ENCODE peak calls at places on chromosomes 2 and 18, in eight cellular contexts. P, E, Y, O, D, Q, G and B are unnamed samples.

GRCh38 chr2:79935771-79936657 is 368.5 kb downstream of the LRRTM1 start:
- DNase-seq in P (no peak), E (peak; percentile 74), Y (peak; percentile 0), O (no peak), D (no peak), Q (peak; percentile 49), G (peak; percentile 47), B (no peak)

GRCh38 chr2:11775384-11775783 is 29.0 kb downstream of the LPIN1 start:
- DNase-seq in P (no peak), E (no peak), Y (no peak), O (peak; percentile 44), D (no peak), Q (no peak), G (no peak), B (no peak)

GRCh38 chr2:195898505-195898904 is 170.1 kb downstream of the DNAH7 start:
- DNase-seq in P (no peak), E (peak; percentile 95), Y (no peak), O (no peak), D (peak; percentile 81), Q (peak; percentile 23), G (no peak), B (peak; percentile 86)

GRCh38 chr2:70686577-70687460 is 81.2 kb downstream of the ADD2 start:
- DNase-seq in P (no peak), E (peak; percentile 60), Y (no peak), O (no peak), D (no peak), Q (no peak), G (peak; percentile 8), B (peak; percentile 27)

GRCh38 chr2:172090044-172090946 is 5.0 kb downstream of the DLX1 start:
- DNase-seq in P (no peak), E (no peak), Y (no peak), O (no peak), D (no peak), Q (no peak), G (peak; percentile 40), B (no peak)

GRCh38 chr2:170932166-170932565 is 3.1 kb downstream of the GORASP2 start:
- DNase-seq in P (no peak), E (no peak), Y (no peak), O (no peak), D (no peak), Q (no peak), G (no peak), B (no peak)

GRCh38 chr2:172701250-172701649 is 34.4 kb upstream of the RAPGEF4 start:
- DNase-seq in P (no peak), E (peak; percentile 43), Y (no peak), O (no peak), D (no peak), Q (no peak), G (no peak), B (no peak)

GRCh38 chr2:23912054-23912453 is 14.9 kb downstream of the ATAD2B start:
- DNase-seq in P (no peak), E (no peak), Y (no peak), O (no peak), D (no peak), Q (no peak), G (no peak), B (no peak)

GRCh38 chr18:44683566-44683965 is 2.9 kb downstream of the SETBP1 start:
- DNase-seq in P (no peak), E (no peak), Y (no peak), O (no peak), D (no peak), Q (no peak), G (no peak), B (no peak)

GRCh38 chr18:54696616-54697293 is 105.7 kb downstream of the DYNAP start:
- DNase-seq in P (no peak), E (no peak), Y (no peak), O (no peak), D (no peak), Q (no peak), G (no peak), B (no peak)

GRCh38 chr2:28613616-28614501 is 118.0 kb downstream of the PLB1 start:
- DNase-seq in P (no peak), E (peak; percentile 39), Y (no peak), O (no peak), D (no peak), Q (peak; percentile 75), G (no peak), B (no peak)

GRCh38 chr2:25567406-25567805 is 106.0 kb downstream of the DTNB start:
- DNase-seq in P (no peak), E (peak; percentile 71), Y (peak; percentile 62), O (peak; percentile 67), D (no peak), Q (no peak), G (no peak), B (no peak)

GRCh38 chr18:45910405-45911023 is 56.6 kb downstream of the EPG5 start:
- DNase-seq in P (peak; percentile 45), E (peak; percentile 68), Y (no peak), O (peak; percentile 2), D (no peak), Q (peak; percentile 38), G (peak; percentile 49), B (no peak)

GRCh38 chr2:47309952-47310800 is 92.8 kb upstream of the MSH2 start:
- DNase-seq in P (no peak), E (peak; percentile 47), Y (peak; percentile 72), O (peak; percentile 100), D (no peak), Q (no peak), G (no peak), B (peak; percentile 51)

GRCh38 chr2:15811367-15811766 is 129.0 kb upstream of the MYCN start:
- DNase-seq in P (no peak), E (no peak), Y (no peak), O (no peak), D (no peak), Q (no peak), G (no peak), B (no peak)

GRCh38 chr2:160207804-160208661 is 8.0 kb upstream of the ITGB6 start:
- DNase-seq in P (no peak), E (peak; percentile 85), Y (no peak), O (peak; percentile 26), D (peak; percentile 75), Q (peak; percentile 43), G (no peak), B (peak; percentile 76)

GRCh38 chr2:149703281-149703680 is 115.7 kb upstream of the MMADHC start:
- DNase-seq in P (no peak), E (peak; percentile 62), Y (no peak), O (no peak), D (no peak), Q (no peak), G (no peak), B (no peak)

GRCh38 chr2:234444888-234445287 is 52.0 kb downstream of the ARL4C start:
- DNase-seq in P (peak; percentile 47), E (peak; percentile 81), Y (no peak), O (no peak), D (peak; percentile 75), Q (no peak), G (no peak), B (peak; percentile 67)

GRCh38 chr2:181962142-181962541 is 23.5 kb upstream of the PPP1R1C start:
- DNase-seq in P (no peak), E (no peak), Y (no peak), O (no peak), D (peak; percentile 56), Q (no peak), G (no peak), B (no peak)

GRCh38 chr2:37638973-37639372 is 32.5 kb downstream of the CDC42EP3 start:
- DNase-seq in P (no peak), E (no peak), Y (no peak), O (no peak), D (no peak), Q (no peak), G (no peak), B (no peak)

GRCh38 chr18:25662247-25662646 is 310.3 kb upstream of the ZNF521 start:
- DNase-seq in P (no peak), E (no peak), Y (no peak), O (no peak), D (no peak), Q (no peak), G (no peak), B (no peak)

GRCh38 chr2:196587739-196588138 is 51.8 kb upstream of the CCDC150 start:
- DNase-seq in P (no peak), E (no peak), Y (no peak), O (no peak), D (no peak), Q (no peak), G (no peak), B (no peak)

GRCh38 chr2:39150890-39151497 is 30.1 kb upstream of the SOS1 start:
- DNase-seq in P (no peak), E (no peak), Y (no peak), O (no peak), D (no peak), Q (no peak), G (no peak), B (no peak)

GRCh38 chr2:42944744-42945415 is 152.5 kb upstream of the HAAO start:
- DNase-seq in P (no peak), E (peak; percentile 50), Y (no peak), O (no peak), D (no peak), Q (no peak), G (no peak), B (no peak)

GRCh38 chr2:191218292-191218898 is 26.8 kb upstream of the MYO1B start:
- DNase-seq in P (no peak), E (peak; percentile 89), Y (no peak), O (no peak), D (no peak), Q (peak; percentile 60), G (peak; percentile 71), B (no peak)

GRCh38 chr2:64128943-64129391 is 15.3 kb downstream of the PELI1 start:
- DNase-seq in P (no peak), E (no peak), Y (no peak), O (no peak), D (no peak), Q (no peak), G (no peak), B (no peak)

GRCh38 chr2:168528016-168528415 is 71.9 kb downstream of the CERS6 start:
- DNase-seq in P (no peak), E (no peak), Y (no peak), O (no peak), D (no peak), Q (no peak), G (no peak), B (no peak)

GRCh38 chr2:101630224-101630949 is 67.1 kb upstream of the MAP4K4 start:
- DNase-seq in P (no peak), E (no peak), Y (no peak), O (no peak), D (no peak), Q (no peak), G (no peak), B (no peak)

GRCh38 chr2:97754690-97755346 is 41.4 kb downstream of the ZAP70 start:
- DNase-seq in P (no peak), E (no peak), Y (no peak), O (no peak), D (no peak), Q (no peak), G (no peak), B (no peak)

GRCh38 chr2:55161295-55162210 is 70.5 kb downstream of the CLHC1 start:
- DNase-seq in P (no peak), E (no peak), Y (no peak), O (no peak), D (no peak), Q (peak; percentile 40), G (no peak), B (no peak)

GRCh38 chr2:41580806-41581205 is 467.0 kb upstream of the PKDCC start:
- DNase-seq in P (no peak), E (peak; percentile 16), Y (no peak), O (no peak), D (no peak), Q (no peak), G (no peak), B (no peak)

GRCh38 chr2:134917958-134918517 is 584 bp upstream of the CCNT2 start:
- DNase-seq in P (peak; percentile 83), E (no peak), Y (no peak), O (peak; percentile 80), D (no peak), Q (peak; percentile 89), G (no peak), B (no peak)

GRCh38 chr2:62102402-62102920 is 93.5 kb upstream of the B3GNT2 start:
- DNase-seq in P (no peak), E (no peak), Y (no peak), O (no peak), D (no peak), Q (no peak), G (no peak), B (no peak)

GRCh38 chr2:56185101-56185581 is 1.4 kb downstream of the CCDC85A start:
- DNase-seq in P (no peak), E (no peak), Y (no peak), O (no peak), D (peak; percentile 66), Q (no peak), G (no peak), B (no peak)